ENCODE peak calls at places on chromosomes 13 and 19, in ten cellular contexts. U, Q, P, G, W, O, B, S, L and Z are unnamed samples.

GRCh38 chr13:54592201-54592600 is 1563.6 kb downstream of the OLFM4 start:
- DNase-seq in L (no peak), U (no peak), B (no peak), Q (no peak), O (no peak), W (no peak), P (no peak), G (no peak), S (no peak), Z (no peak)

GRCh38 chr19:39641773-39642172 is 13.9 kb upstream of the LGALS16 start:
- DNase-seq in Q (no peak), L (no peak), G (no peak), P (no peak), W (no peak), B (no peak), S (no peak), U (no peak), O (no peak), Z (no peak)

GRCh38 chr19:48458016-48458415 is 2.6 kb downstream of the KCNJ14 start:
- DNase-seq in S (no peak), G (no peak), O (no peak), U (no peak), W (no peak), B (no peak), L (no peak), P (no peak), Q (no peak), Z (no peak)

GRCh38 chr19:16358456-16358855 is 33.8 kb downstream of the KLF2 start:
- DNase-seq in P (no peak), O (no peak), G (no peak), S (no peak), W (no peak), L (no peak), U (no peak), Q (no peak), B (no peak), Z (no peak)

GRCh38 chr19:50759886-50760285 is 10.4 kb upstream of the GPR32 start:
- DNase-seq in S (peak; percentile 4), W (no peak), G (no peak), B (no peak), O (peak; percentile 78), U (peak; percentile 69), L (no peak), P (no peak), Q (no peak), Z (no peak)

GRCh38 chr13:44857061-44857460 is 132.2 kb downstream of the NUFIP1 start:
- DNase-seq in G (no peak), B (no peak), W (no peak), U (no peak), P (no peak), Q (no peak), O (no peak), L (no peak), S (no peak), Z (no peak)

GRCh38 chr13:32448224-32448623 is 20.3 kb upstream of the N4BP2L1 start:
- DNase-seq in P (no peak), G (no peak), S (no peak), B (no peak), W (no peak), O (no peak), L (no peak), U (no peak), Q (no peak), Z (no peak)

GRCh38 chr19:11506101-11506555 is 489 bp upstream of the ZNF653 start:
- DNase-seq in U (no peak), L (no peak), O (peak; percentile 68), Q (no peak), P (no peak), S (no peak), B (no peak), W (peak; percentile 42), G (peak; percentile 47), Z (no peak)

GRCh38 chr19:52094526-52094925 is 1.0 kb downstream of the ZNF841 start:
- DNase-seq in O (no peak), L (peak; percentile 1), U (no peak), P (no peak), G (no peak), B (no peak), S (no peak), W (no peak), Q (no peak), Z (no peak)

GRCh38 chr13:74768521-74769090 is 634.4 kb upstream of the KLF12 start:
- DNase-seq in B (no peak), Q (no peak), S (no peak), L (no peak), W (no peak), P (no peak), O (no peak), G (no peak), U (no peak), Z (no peak)

GRCh38 chr19:33498391-33499000 is 23.1 kb downstream of the PEPD start:
- DNase-seq in L (no peak), S (no peak), U (no peak), P (no peak), O (no peak), W (no peak), G (no peak), B (no peak), Q (no peak), Z (no peak)
- TF ChIP-seq CTCF in L (no peak), S (no peak), U (no peak), P (no peak), O (no peak), W (no peak), G (no peak), B (no peak), Q (no peak), Z (no peak)

DNA sequence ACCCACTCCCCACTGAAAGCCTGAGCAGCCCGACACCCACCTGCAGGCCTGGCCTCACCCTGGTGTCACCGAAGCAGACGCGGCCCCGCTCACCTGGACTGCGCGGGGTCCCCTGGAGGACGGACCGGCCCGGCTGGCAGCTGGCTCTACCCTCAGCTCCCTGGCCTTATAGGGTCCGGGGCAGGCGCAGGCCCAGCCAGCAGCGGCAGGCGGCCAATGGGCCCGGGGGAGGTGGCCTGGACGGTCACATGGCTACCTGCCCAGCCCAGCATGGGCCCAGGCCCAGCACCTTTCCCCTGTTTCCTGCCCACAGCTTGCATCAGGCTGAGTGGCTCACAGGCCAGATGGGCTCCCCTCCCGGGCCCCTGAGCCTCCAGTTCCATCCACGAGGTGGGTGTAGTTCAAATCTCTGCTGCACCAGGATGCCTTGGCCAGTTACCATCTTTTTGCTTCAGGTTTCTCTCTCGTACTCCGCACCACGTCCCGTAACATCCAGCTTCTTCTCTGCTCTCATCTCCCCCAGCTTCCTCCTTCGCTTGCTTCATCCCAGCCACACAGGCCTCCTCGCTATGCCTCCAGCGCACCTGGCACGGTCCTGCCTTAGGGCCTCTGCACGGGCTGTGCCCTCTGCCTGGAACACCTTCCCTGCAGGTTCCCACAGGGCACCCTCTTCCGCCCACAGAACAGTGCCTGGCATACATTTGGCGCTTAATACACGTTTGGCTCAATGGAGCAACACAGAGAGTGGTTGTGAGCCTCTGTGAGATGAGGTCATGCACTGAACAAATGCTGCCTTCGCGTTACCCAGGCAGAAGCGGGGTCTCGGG is at the start of gene PLIN4:
- DNase-seq in L (no peak), Q (no peak), O (no peak), B (peak; percentile 60), S (no peak), P (no peak), W (peak; percentile 91), U (no peak), G (no peak), Z (no peak)
- H3K27ac ChIP-seq in L (no peak within 1 kb of the TSS), Q (no peak within 1 kb of the TSS), O (no peak within 1 kb of the TSS), B (peak within 1 kb of the TSS; percentile 94), S (no peak within 1 kb of the TSS), P (no peak within 1 kb of the TSS), W (peak within 1 kb of the TSS; percentile 85), U (no peak within 1 kb of the TSS), G (no peak within 1 kb of the TSS), Z (peak within 1 kb of the TSS; percentile 54)

GRCh38 chr19:40703029-40703755 is 12.7 kb upstream of the NUMBL start:
- DNase-seq in Q (no peak), W (no peak), G (no peak), S (no peak), P (no peak), U (no peak), L (no peak), B (no peak), O (no peak), Z (no peak)

GRCh38 chr19:40700083-40700482 is 9.6 kb upstream of the NUMBL start:
- DNase-seq in O (no peak), W (no peak), P (no peak), Q (no peak), L (no peak), S (no peak), G (no peak), B (no peak), U (no peak), Z (no peak)

GRCh38 chr19:40704491-40705361 is 12.0 kb downstream of the COQ8B start:
- DNase-seq in B (no peak), W (no peak), O (no peak), G (no peak), U (no peak), L (no peak), P (no peak), S (no peak), Q (no peak), Z (no peak)

GRCh38 chr19:40701758-40702157 is 11.3 kb upstream of the NUMBL start:
- DNase-seq in U (no peak), L (no peak), Q (no peak), B (no peak), W (no peak), P (no peak), O (no peak), G (no peak), S (no peak), Z (no peak)

GRCh38 chr19:40702337-40703012 is 12.0 kb upstream of the NUMBL start:
- DNase-seq in P (no peak), B (no peak), Q (no peak), O (no peak), G (no peak), W (peak; percentile 71), L (peak; percentile 68), S (no peak), U (no peak), Z (no peak)
- TF ChIP-seq CTCF in P (no peak), B (peak; percentile 23), Q (no peak), O (no peak), G (no peak), W (peak; percentile 63), L (peak; percentile 47), S (peak; percentile 73), U (peak; percentile 31), Z (no peak)

GRCh38 chr19:7738023-7738422 is 6.1 kb upstream of the CLEC4G start:
- DNase-seq in P (no peak), B (no peak), O (no peak), S (no peak), Q (peak; percentile 21), W (no peak), L (no peak), G (no peak), U (no peak), Z (no peak)

GRCh38 chr19:7737215-7737614 is 5.3 kb upstream of the CLEC4G start:
- DNase-seq in O (no peak), S (no peak), G (no peak), P (no peak), U (no peak), B (no peak), L (no peak), W (no peak), Q (peak; percentile 6), Z (no peak)

GRCh38 chr19:7736148-7736547 is 4.2 kb upstream of the CLEC4G start:
- DNase-seq in L (no peak), U (no peak), P (no peak), W (no peak), O (no peak), Q (peak; percentile 6), G (no peak), S (no peak), B (no peak), Z (no peak)

GRCh38 chr19:7739801-7740659 is 7.3 kb downstream of the CD209 start:
- DNase-seq in Q (no peak), L (no peak), W (no peak), U (no peak), S (no peak), P (no peak), B (no peak), G (no peak), O (no peak), Z (no peak)

GRCh38 chr19:7739211-7739752 is 7.4 kb upstream of the CLEC4G start:
- DNase-seq in B (no peak), U (no peak), W (no peak), G (no peak), P (no peak), Q (no peak), S (no peak), O (no peak), L (no peak), Z (no peak)
- H3K27ac ChIP-seq in B (no peak overlapping the region), U (no peak overlapping the region), W (no peak overlapping the region), G (no peak overlapping the region), P (no peak overlapping the region), Q (no peak overlapping the region), S (no peak overlapping the region), O (no peak overlapping the region), L (no peak overlapping the region), Z (no peak overlapping the region)